ENCODE peak calls at places on chromosome 4, in nine cellular contexts. E, P, Z, D, N, X, K, M and L are unnamed samples.

GRCh38 chr4:37995299-37995821 is 35.2 kb downstream of the PTTG2 start:
- DNase-seq in P (no peak), X (no peak), K (no peak), Z (no peak), M (no peak), E (no peak), D (no peak), N (no peak), L (no peak)

GRCh38 chr4:68373513-68373912 is 23.6 kb upstream of the YTHDC1 start:
- DNase-seq in X (peak), Z (peak), M (peak), N (no peak), K (no peak), E (peak), D (peak), P (peak), L (peak)

GRCh38 chr4:104909376-104909775 is 237.3 kb upstream of the TET2 start:
- DNase-seq in Z (no peak), E (no peak), N (no peak), M (no peak), X (no peak), D (no peak), P (no peak), K (no peak), L (no peak)

GRCh38 chr4:151801547-151802516 is 41.0 kb upstream of the GATB start:
- DNase-seq in P (peak), K (peak), X (no peak), Z (peak), E (no peak), D (no peak), M (peak), N (peak), L (no peak)

GRCh38 chr4:6331018-6331417 is 61.4 kb downstream of the WFS1 start:
- DNase-seq in X (no peak), M (peak), K (no peak), Z (no peak), N (no peak), E (no peak), D (no peak), P (peak), L (no peak)

GRCh38 chr4:80989921-80990544 is 40.5 kb upstream of the BMP3 start:
- DNase-seq in D (no peak), N (peak), M (peak), K (peak), E (peak), Z (no peak), X (no peak), P (peak), L (no peak)

GRCh38 chr4:40957281-40957680 is 207.5 kb downstream of the NSUN7 start:
- DNase-seq in K (no peak), Z (no peak), X (no peak), D (no peak), M (no peak), N (no peak), P (no peak), E (no peak), L (no peak)

GRCh38 chr4:169603312-169603711 is 9.1 kb downstream of the NEK1 start:
- DNase-seq in K (no peak), D (no peak), Z (no peak), P (no peak), M (no peak), N (no peak), E (no peak), X (no peak), L (no peak)

GRCh38 chr4:143099693-143100092 is 85.0 kb upstream of the USP38 start:
- DNase-seq in P (no peak), X (no peak), Z (no peak), D (no peak), E (no peak), M (no peak), N (no peak), K (no peak), L (no peak)

GRCh38 chr4:40395908-40396806 is 61.0 kb downstream of the CHRNA9 start:
- DNase-seq in P (peak), D (no peak), N (no peak), X (peak), E (no peak), M (peak), Z (no peak), K (no peak), L (peak)

GRCh38 chr4:17320046-17320445 is 191.8 kb downstream of the QDPR start:
- DNase-seq in E (no peak), X (no peak), Z (no peak), K (no peak), M (no peak), N (no peak), P (no peak), D (no peak), L (no peak)

GRCh38 chr4:173411106-173411703 is 12.3 kb upstream of the SCRG1 start:
- DNase-seq in E (no peak), D (no peak), M (peak), X (no peak), Z (no peak), P (no peak), K (no peak), N (no peak), L (no peak)

DNA sequence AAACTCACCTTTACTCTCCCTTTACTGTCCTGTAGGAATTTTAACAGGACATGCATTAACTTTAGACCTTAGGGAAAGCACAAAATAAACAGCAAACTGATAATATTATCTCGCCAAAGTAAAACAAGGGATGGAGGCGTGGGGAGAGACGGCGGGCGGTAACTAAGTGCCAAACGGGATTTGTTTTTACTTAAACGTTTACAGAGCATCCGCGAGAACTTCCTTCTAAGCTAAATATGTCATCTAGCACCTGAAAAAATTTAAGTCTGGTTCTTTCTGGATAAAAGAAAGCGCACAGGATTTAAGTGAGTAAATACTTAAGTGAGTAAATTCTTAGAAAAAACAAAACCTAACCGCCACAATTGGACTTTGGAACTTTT is 108.5 kb downstream of the SPRY1 start:
- DNase-seq in K (no peak), E (no peak), N (no peak), M (peak), D (no peak), P (no peak), Z (no peak), X (no peak), L (no peak)
- H3K27ac ChIP-seq in K (no peak), E (no peak), N (no peak), M (no peak), D (no peak), P (peak), Z (no peak), X (peak), L (no peak)

DNA sequence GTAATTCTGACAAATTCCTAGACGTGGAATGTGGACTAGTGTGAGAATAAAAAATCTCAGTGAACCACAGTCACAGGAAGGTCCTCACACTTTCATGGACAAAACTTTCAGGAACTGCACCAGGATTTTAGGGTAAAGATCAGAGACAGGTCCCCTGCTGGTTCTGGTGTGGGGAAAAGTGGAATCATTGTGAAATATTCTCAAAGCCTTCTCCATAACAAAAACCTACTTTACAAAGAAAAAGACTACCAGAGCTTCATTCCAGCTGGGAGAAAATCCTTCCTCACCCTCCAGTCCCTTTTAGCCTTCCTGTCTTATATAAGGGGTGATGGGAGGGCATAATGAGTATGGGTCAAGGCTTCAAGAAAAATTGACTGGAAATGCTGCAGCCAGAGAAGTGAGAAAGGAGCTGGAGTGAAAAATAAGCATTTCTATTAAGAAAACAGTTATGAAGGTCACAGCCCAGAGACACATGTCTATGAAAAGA is 325.8 kb downstream of the ARAP2 start:
- DNase-seq in P (no peak), X (no peak), K (no peak), Z (no peak), E (no peak), N (no peak), M (no peak), D (no peak), L (no peak)
- TF ChIP-seq CTCF in P (no peak), X (no peak), K (no peak), Z (no peak), E (no peak), N (no peak), M (no peak), D (no peak), L (no peak)

DNA sequence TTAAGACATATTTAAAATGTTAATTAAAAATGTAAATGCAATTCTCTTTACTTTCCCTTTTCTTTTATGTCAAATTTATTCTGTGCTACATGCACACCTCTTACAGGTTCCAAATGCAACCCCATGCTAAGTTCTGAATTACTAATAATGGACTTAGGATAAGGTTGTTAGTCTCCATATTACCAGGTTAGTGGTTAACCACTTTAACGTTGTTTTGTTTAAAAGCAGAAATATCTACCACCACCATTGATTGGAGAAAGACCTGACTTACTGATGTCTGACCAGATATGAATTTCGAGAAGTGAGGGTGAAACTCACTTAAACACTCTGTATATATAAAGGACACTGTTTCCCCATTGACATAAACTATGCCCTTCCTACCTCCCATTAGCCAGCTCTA is 6.9 kb upstream of the TRPC3 start:
- DNase-seq in P (no peak), E (no peak), X (no peak), M (no peak), Z (no peak), K (no peak), N (no peak), D (no peak), L (no peak)
- H3K27ac ChIP-seq in P (no peak), E (no peak), X (no peak), M (no peak), Z (no peak), K (no peak), N (no peak), D (no peak), L (no peak)

DNA sequence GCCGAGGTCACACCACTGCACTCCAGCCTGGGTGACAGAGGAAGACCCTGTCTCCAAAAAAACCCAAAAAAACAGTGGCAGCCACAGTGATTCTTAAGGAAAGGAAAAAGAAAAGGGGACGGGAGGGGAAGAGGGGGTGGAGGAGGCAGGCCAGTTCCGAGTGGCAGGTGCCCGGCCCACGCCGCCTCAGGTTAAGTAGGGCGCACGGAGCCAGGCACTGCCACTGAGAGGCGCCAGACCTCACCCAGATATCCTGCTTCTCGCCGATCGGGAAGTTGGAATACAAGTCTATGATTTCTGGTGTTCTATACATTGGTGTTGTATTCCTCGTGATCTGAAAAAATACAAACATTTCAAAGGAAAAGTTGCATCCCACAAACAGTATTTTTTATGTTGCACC is 35.9 kb downstream of the GAK start:
- DNase-seq in N (no peak), M (no peak), X (no peak), K (no peak), P (no peak), Z (no peak), D (no peak), E (no peak), L (no peak)
- TF ChIP-seq CTCF in N (no peak), M (no peak), X (no peak), K (peak), P (peak), Z (no peak), D (no peak), E (peak), L (no peak)

GRCh38 chr4:97121493-97121892 is 1021.8 kb downstream of the STPG2 start:
- DNase-seq in P (no peak), Z (no peak), X (no peak), M (no peak), N (no peak), E (no peak), D (no peak), K (no peak), L (no peak)
- H3K27ac ChIP-seq in P (no peak), Z (no peak), X (no peak), M (no peak), N (no peak), E (no peak), D (no peak), K (no peak), L (no peak)